ENCODE peak calls at places on chromosomes 4 and X, in five cellular contexts. W is fibroblast of the aortic adventitia, T is right atrium auricular region, K is heart right ventricle, Z is foreskin fibroblast. A is an unnamed sample.

GRCh38 chr4:155854597-155855226 is 11.4 kb downstream of the ASIC5 start:
- DNase-seq in W (peak), T (no peak), K (no peak), Z (peak), A (peak)

GRCh38 chr4:128958194-128958593 is 135.1 kb downstream of the SCLT1 start:
- DNase-seq in W (no peak), T (no peak), K (peak), Z (no peak), A (no peak)

GRCh38 chr4:79455216-79455615 is 47.2 kb upstream of the GK2 start:
- DNase-seq in W (peak), T (no peak), K (no peak), Z (no peak), A (no peak)

GRCh38 chr4:3250438-3250955 is 1.5 kb downstream of the MSANTD1 start:
- DNase-seq in W (no peak), T (no peak), K (no peak), Z (no peak), A (no peak)

GRCh38 chr4:5654791-5655190 is 53.6 kb downstream of the EVC2 start:
- DNase-seq in W (no peak), T (no peak), K (no peak), Z (no peak), A (no peak)

GRCh38 chr4:36716874-36717273 is 435.5 kb downstream of the DTHD1 start:
- DNase-seq in W (no peak), T (no peak), K (no peak), Z (no peak), A (no peak)

GRCh38 chrX:153944140-153944799 is at the start of gene RENBP:
- DNase-seq in W (no peak), T (no peak), K (peak), Z (no peak), A (no peak)

GRCh38 chrX:17464196-17464595 is 89.2 kb downstream of the NHS start:
- DNase-seq in W (peak), T (no peak), K (no peak), Z (peak), A (no peak)

GRCh38 chrX:120380699-120381098 is 18.8 kb downstream of the ATP1B4 start:
- DNase-seq in W (no peak), T (no peak), K (no peak), Z (peak), A (no peak)

GRCh38 chrX:5916945-5917344 is 311.7 kb downstream of the NLGN4X start:
- DNase-seq in W (no peak), T (no peak), K (no peak), Z (no peak), A (no peak)

GRCh38 chrX:9610774-9611392 is 146.0 kb downstream of the TBL1X start:
- DNase-seq in W (peak), T (no peak), K (no peak), Z (peak), A (no peak)

GRCh38 chrX:56745019-56745418 is 16.0 kb downstream of the NBDY start:
- DNase-seq in W (peak), T (no peak), K (no peak), Z (peak), A (no peak)

GRCh38 chr4:134935320-134935719 is 733.7 kb upstream of the PABPC4L start:
- DNase-seq in W (no peak), T (no peak), K (no peak), Z (no peak), A (no peak)

GRCh38 chrX:121876316-121876715 is 828.9 kb downstream of the GLUD2 start:
- DNase-seq in W (peak), T (no peak), K (no peak), Z (peak), A (peak)

GRCh38 chr4:6087669-6088068 is 69.4 kb upstream of the C4orf50 start:
- DNase-seq in W (peak), T (no peak), K (peak), Z (no peak), A (peak)

GRCh38 chrX:96611619-96612362 is 72.9 kb upstream of the DIAPH2 start:
- DNase-seq in W (peak), T (no peak), K (no peak), Z (peak), A (no peak)

GRCh38 chrX:139751053-139751452 is 43.1 kb upstream of the MCF2 start:
- DNase-seq in W (no peak), T (no peak), K (no peak), Z (no peak), A (no peak)

GRCh38 chr4:124135409-124135813 is 577.1 kb downstream of the ANKRD50 start:
- DNase-seq in W (peak), T (no peak), K (no peak), Z (peak), A (peak)

GRCh38 chr4:69536558-69536957 is 40.9 kb upstream of the UGT2B4 start:
- DNase-seq in W (no peak), T (no peak), K (no peak), Z (no peak), A (no peak)

GRCh38 chr4:183906736-183907651 is 1.9 kb downstream of the STOX2 start:
- DNase-seq in W (no peak), T (no peak), K (no peak), Z (peak), A (no peak)

GRCh38 chrX:41589634-41590270 is 99.0 kb upstream of the GPR34 start:
- DNase-seq in W (peak), T (no peak), K (no peak), Z (peak), A (no peak)

GRCh38 chr4:26807330-26807729 is 53.3 kb upstream of the STIM2 start:
- DNase-seq in W (no peak), T (no peak), K (no peak), Z (no peak), A (no peak)

GRCh38 chrX:352582-353314 is 34.0 kb downstream of the PPP2R3B start:
- DNase-seq in W (no peak), T (no peak), K (no peak), Z (no peak), A (no peak)

GRCh38 chrX:75226280-75226679 is 47.6 kb upstream of the UPRT start:
- DNase-seq in W (no peak), T (no peak), K (no peak), Z (no peak), A (no peak)

GRCh38 chr4:176469546-176469945 is 149.8 kb downstream of the SPCS3 start:
- DNase-seq in W (no peak), T (no peak), K (no peak), Z (no peak), A (no peak)

GRCh38 chr4:183256756-183257385 is 63.2 kb downstream of the CLDN22 start:
- DNase-seq in W (peak), T (no peak), K (peak), Z (peak), A (no peak)

GRCh38 chr4:16669036-16669435 is 229.4 kb downstream of the LDB2 start:
- DNase-seq in W (peak), T (no peak), K (no peak), Z (peak), A (no peak)

GRCh38 chrX:153906126-153906917 is 1.8 kb downstream of the AVPR2 start:
- DNase-seq in W (no peak), T (no peak), K (no peak), Z (no peak), A (no peak)

GRCh38 chrX:100591256-100592051 is 6.7 kb downstream of the TNMD start:
- DNase-seq in W (no peak), T (peak), K (no peak), Z (no peak), A (no peak)

GRCh38 chr4:9765091-9765490 is 16.3 kb upstream of the DRD5 start:
- DNase-seq in W (peak), T (no peak), K (no peak), Z (peak), A (no peak)

GRCh38 chr4:24089831-24090531 is 200.1 kb upstream of the PPARGC1A start:
- DNase-seq in W (no peak), T (no peak), K (no peak), Z (peak), A (no peak)

GRCh38 chr4:526189-526909 is 27.3 kb downstream of the PIGG start:
- DNase-seq in W (no peak), T (no peak), K (no peak), Z (no peak), A (no peak)

GRCh38 chr4:175369087-175369486 is 443.0 kb downstream of the GPM6A start:
- DNase-seq in W (peak), T (no peak), K (no peak), Z (peak), A (no peak)

GRCh38 chr4:141389649-141390048 is 169.0 kb downstream of the ZNF330 start:
- DNase-seq in W (peak), T (no peak), K (no peak), Z (peak), A (peak)

GRCh38 chr4:111773858-111774257 is 371.4 kb upstream of the FAM241A start:
- DNase-seq in W (no peak), T (no peak), K (no peak), Z (peak), A (peak)

GRCh38 chrX:133350751-133351150 is 64.5 kb downstream of the GPC4 start:
- DNase-seq in W (peak), T (peak), K (peak), Z (peak), A (no peak)

GRCh38 chr4:24743931-24744330 is 51.4 kb upstream of the SOD3 start:
- DNase-seq in W (no peak), T (no peak), K (no peak), Z (no peak), A (no peak)

GRCh38 chr4:88158360-88159136 is at the start of gene ABCG2:
- DNase-seq in W (peak), T (no peak), K (peak), Z (peak), A (no peak)
- H3K4me3 ChIP-seq in W (peak), T (peak), K (peak), Z (peak), A (peak)

GRCh38 chr4:119783200-119783978 is 154.8 kb upstream of the PDE5A start:
- DNase-seq in W (no peak), T (no peak), K (no peak), Z (no peak), A (no peak)

GRCh38 chr4:119788334-119789266 is 160.0 kb upstream of the PDE5A start:
- DNase-seq in W (no peak), T (no peak), K (no peak), Z (no peak), A (no peak)

GRCh38 chr4:119781044-119781443 is 152.4 kb upstream of the PDE5A start:
- DNase-seq in W (no peak), T (no peak), K (no peak), Z (no peak), A (no peak)

GRCh38 chr4:119785963-119786362 is 157.4 kb upstream of the PDE5A start:
- DNase-seq in W (peak), T (no peak), K (no peak), Z (peak), A (no peak)
- TF ChIP-seq CTCF in W (peak), T (no peak), K (peak), Z (peak), A (peak)

GRCh38 chr4:108163352-108163751 is 5.4 kb downstream of the LEF1 start:
- DNase-seq in W (no peak), T (no peak), K (no peak), Z (no peak), A (no peak)
- H3K4me3 ChIP-seq in W (no peak), T (no peak), K (no peak), Z (no peak), A (no peak)

GRCh38 chr4:148998719-148999118 is 556.5 kb upstream of the NR3C2 start:
- DNase-seq in W (peak), T (no peak), K (no peak), Z (no peak), A (no peak)
- TF ChIP-seq CTCF in W (no peak), T (no peak), K (no peak), Z (peak), A (peak)

DNA sequence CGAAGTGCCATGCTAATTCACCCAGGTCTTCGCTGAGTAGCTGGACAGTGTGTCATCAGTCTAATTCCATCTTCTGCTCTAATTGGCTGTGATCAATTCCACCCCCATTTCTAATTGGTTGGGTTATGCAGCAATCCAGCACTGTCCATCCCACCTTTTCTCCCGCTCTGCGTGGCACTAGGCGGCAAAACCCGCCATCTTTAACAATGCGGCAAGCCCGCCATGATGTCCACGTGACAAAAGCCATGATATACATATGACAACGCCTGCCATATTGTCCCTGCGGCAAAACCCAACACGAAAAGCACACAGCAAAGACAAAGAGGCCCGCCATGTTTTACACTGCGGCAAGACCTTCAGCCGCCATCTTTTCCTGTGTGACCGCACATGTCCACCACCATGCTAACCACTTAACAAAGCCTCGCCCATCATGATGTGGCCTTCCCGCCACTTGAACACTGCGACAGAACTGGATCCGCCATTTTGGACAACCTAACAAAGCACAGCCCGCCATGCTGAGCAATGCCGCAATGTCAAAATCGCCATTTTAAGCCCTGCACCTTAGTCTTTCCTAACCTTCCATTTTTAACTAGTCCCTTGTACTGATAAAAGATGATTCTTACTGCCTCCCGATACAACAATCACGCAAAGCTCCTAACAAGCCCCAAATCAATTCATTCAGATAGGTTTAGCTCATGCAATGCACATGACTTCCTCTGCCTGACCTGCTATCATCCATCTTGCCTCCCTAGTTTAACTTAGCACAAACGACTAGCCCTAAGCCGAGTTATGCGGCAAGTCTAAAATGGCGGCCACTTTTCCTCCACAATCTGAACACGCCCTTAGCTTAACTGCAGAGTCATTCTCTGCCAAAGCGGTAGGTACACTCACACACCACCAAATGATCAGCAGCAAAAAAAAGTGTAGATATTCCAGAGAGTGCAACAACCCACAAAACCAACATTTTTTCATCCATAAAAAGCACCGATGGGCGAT is 288.3 kb downstream of the CHIC1 start:
- DNase-seq in W (peak), T (peak), K (no peak), Z (no peak), A (peak)
- H3K4me3 ChIP-seq in W (peak), T (peak), K (no peak), Z (no peak), A (peak)

GRCh38 chrX:136202889-136203288 is 48.3 kb downstream of the MAP7D3 start:
- DNase-seq in W (peak), T (no peak), K (no peak), Z (peak), A (no peak)

GRCh38 chrX:136199365-136199764 is 51.8 kb downstream of the MAP7D3 start:
- DNase-seq in W (no peak), T (no peak), K (no peak), Z (peak), A (no peak)

GRCh38 chrX:136198678-136199243 is 51.4 kb downstream of the FHL1 start:
- DNase-seq in W (no peak), T (no peak), K (no peak), Z (peak), A (no peak)

GRCh38 chrX:136201601-136202000 is 49.6 kb downstream of the MAP7D3 start:
- DNase-seq in W (no peak), T (no peak), K (no peak), Z (no peak), A (no peak)

GRCh38 chrX:136200466-136200865 is 50.7 kb downstream of the MAP7D3 start:
- DNase-seq in W (peak), T (no peak), K (no peak), Z (peak), A (no peak)
- TF ChIP-seq CTCF in W (peak), T (no peak), K (no peak), Z (peak), A (peak)

DNA sequence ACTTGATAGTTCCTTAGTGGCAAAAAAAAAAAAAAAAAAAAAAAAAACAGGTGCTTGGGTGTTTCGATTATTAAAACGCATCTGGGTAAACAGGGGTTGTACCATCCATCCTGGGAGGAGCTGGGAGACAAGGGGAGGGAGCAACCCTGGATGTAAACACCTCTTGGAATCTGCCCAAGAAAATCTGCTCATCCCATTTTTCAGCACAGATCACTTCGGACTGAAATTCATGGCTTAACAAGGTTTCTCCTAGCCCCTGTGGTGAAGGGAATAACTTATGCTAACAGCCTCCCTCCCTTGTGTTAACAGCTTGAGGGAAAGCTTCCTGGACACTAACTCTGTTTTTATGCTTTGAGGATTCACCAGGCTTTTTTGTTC is 1.7 kb downstream of the BMP3 start:
- DNase-seq in W (no peak), T (no peak), K (no peak), Z (peak), A (no peak)
- H3K4me3 ChIP-seq in W (no peak), T (no peak), K (no peak), Z (no peak), A (no peak)

GRCh38 chr4:148978301-148978700 is 536.1 kb upstream of the NR3C2 start:
- DNase-seq in W (no peak), T (no peak), K (no peak), Z (no peak), A (no peak)
- TF ChIP-seq CTCF in W (no peak), T (no peak), K (no peak), Z (no peak), A (no peak)

DNA sequence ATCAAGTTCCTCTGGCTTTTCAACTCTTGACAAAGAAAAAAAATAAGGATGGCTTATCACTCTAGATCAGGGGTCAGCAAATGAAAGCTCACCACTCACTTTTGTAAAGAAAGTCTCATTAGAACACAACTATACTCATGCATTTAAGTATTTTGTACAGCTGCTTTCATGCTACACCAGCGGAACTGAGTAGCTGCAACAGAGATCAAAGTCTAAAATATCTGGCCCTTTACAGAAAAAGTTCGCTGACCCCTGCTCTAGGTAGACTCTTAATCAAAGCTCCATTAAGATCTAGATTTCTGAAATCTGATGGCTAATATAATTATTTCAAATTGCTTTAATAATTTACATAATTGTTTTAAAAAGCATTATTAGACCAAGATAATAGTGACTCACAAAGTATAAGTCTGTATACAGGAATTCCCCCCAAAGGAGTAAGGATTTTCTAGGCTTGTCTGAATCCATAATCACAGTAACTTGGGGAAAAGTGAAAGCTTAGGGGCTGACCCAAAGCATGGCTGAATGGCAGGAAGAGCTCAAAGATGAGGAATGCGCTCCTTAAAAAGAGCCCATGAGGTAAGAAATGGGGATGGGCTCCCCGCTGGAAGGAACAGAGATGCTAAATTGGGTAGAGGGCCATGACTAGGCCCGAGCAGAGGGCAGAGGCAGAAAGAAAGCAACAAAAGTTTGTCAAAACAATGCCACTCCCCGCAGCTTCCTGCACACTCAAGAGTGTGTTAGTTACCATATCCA is 140.3 kb downstream of the SH3KBP1 start:
- DNase-seq in W (no peak), T (no peak), K (no peak), Z (no peak), A (no peak)
- H3K4me3 ChIP-seq in W (no peak), T (no peak), K (no peak), Z (no peak), A (no peak)